ENCODE peak calls at places on chromosomes 16 and 17, in four cellular contexts. U is stimulated activated CD4-positive, alpha-beta T cell treated with anti-CD3 and anti-CD28 coated beads, Interleukin-2, amount 100 ng/mL, for 48 hours; D is CD8-positive, alpha-beta T cell; B is NCI-H524. A is an unnamed sample.
A peak's percentile ranks its signal among the peaks of the same experiment; 100 is the strongest.

GRCh38 chr16:57422026-57422944 is 17.7 kb downstream of the CCL17 start:
- DNase-seq in U (no peak), D (no peak), B (peak; percentile 39), A (no peak)

GRCh38 chr17:40062347-40063033 is at the start of gene THRA:
- DNase-seq in U (no peak), D (peak; percentile 47), B (no peak), A (no peak)

GRCh38 chr17:73782641-73783381 is 138.6 kb upstream of the SDK2 start:
- DNase-seq in U (no peak), D (no peak), B (peak; percentile 24), A (no peak)

GRCh38 chr17:70661342-70662222 is 492.2 kb downstream of the KCNJ2 start:
- DNase-seq in U (no peak), D (no peak), B (no peak), A (no peak)

GRCh38 chr16:55899857-55900256 is 24.7 kb upstream of the CES5A start:
- DNase-seq in U (no peak), D (no peak), B (no peak), A (no peak)

GRCh38 chr17:338442-339192 is 14.0 kb downstream of the RPH3AL start:
- DNase-seq in U (no peak), D (no peak), B (no peak), A (no peak)

GRCh38 chr16:87067890-87068289 is 249.3 kb downstream of the C16orf95 start:
- DNase-seq in U (no peak), D (no peak), B (no peak), A (no peak)

GRCh38 chr17:64781394-64781793 is 119.3 kb upstream of the SMURF2 start:
- DNase-seq in U (no peak), D (no peak), B (no peak), A (peak; percentile 65)

GRCh38 chr17:77254961-77255741 is 114.4 kb downstream of the SEC14L1 start:
- DNase-seq in U (no peak), D (no peak), B (no peak), A (no peak)

A was measured in CMK.